ENCODE peak calls at places on chromosomes 2 and 18, in four cellular contexts. A is cardiac muscle cell, V is fibroblast of pulmonary artery, M is body of pancreas. O is an unnamed sample.

GRCh38 chr18:50982802-50983179 is 15.0 kb downstream of the ELAC1 start:
- DNase-seq in A (no peak), V (peak), M (no peak), O (no peak)

GRCh38 chr2:228675042-228675441 is 493.6 kb upstream of the SPHKAP start:
- DNase-seq in A (no peak), V (peak), M (no peak), O (peak)

GRCh38 chr18:23498877-23499570 is 4.3 kb upstream of the RMC1 start:
- DNase-seq in A (peak), V (peak), M (peak), O (peak)

GRCh38 chr2:220510668-220511067 is 883.2 kb downstream of the SLC4A3 start:
- DNase-seq in A (no peak), V (peak), M (no peak), O (no peak)

GRCh38 chr18:78767648-78768071 is 212.0 kb upstream of the SALL3 start:
- DNase-seq in A (no peak), V (no peak), M (no peak), O (no peak)

GRCh38 chr2:14779252-14779651 is 146.7 kb downstream of the LRATD1 start:
- DNase-seq in A (no peak), V (no peak), M (no peak), O (no peak)

GRCh38 chr2:207839575-207839974 is 69.9 kb upstream of the FZD5 start:
- DNase-seq in A (no peak), V (no peak), M (no peak), O (no peak)

GRCh38 chr2:101718993-101719571 is 21.6 kb downstream of the MAP4K4 start:
- DNase-seq in A (no peak), V (no peak), M (no peak), O (no peak)

GRCh38 chr2:170744248-170745002 is 25.8 kb upstream of the ERICH2 start:
- DNase-seq in A (no peak), V (peak), M (no peak), O (peak)

GRCh38 chr2:100416939-100417744 is at the start of gene CHST10:
- DNase-seq in A (peak), V (peak), M (peak), O (peak)

GRCh38 chr2:196758474-196759377 is 40.8 kb downstream of the GTF3C3 start:
- DNase-seq in A (no peak), V (peak), M (no peak), O (peak)

GRCh38 chr2:117537030-117537429 is 277.5 kb upstream of the DDX18 start:
- DNase-seq in A (no peak), V (no peak), M (no peak), O (no peak)
- TF ChIP-seq CTCF in A (no peak), V (no peak), M (no peak), O (no peak)

GRCh38 chr2:24016853-24017703 is 7.2 kb downstream of the MFSD2B start:
- DNase-seq in A (no peak), V (no peak), M (no peak), O (no peak)

GRCh38 chr2:24018241-24018640 is 8.4 kb downstream of the MFSD2B start:
- DNase-seq in A (no peak), V (no peak), M (no peak), O (no peak)

GRCh38 chr2:24017711-24018110 is 7.8 kb downstream of the MFSD2B start:
- DNase-seq in A (no peak), V (no peak), M (no peak), O (no peak)

GRCh38 chr2:24021122-24021998 is 11.5 kb downstream of the MFSD2B start:
- DNase-seq in A (peak), V (no peak), M (no peak), O (peak)

DNA sequence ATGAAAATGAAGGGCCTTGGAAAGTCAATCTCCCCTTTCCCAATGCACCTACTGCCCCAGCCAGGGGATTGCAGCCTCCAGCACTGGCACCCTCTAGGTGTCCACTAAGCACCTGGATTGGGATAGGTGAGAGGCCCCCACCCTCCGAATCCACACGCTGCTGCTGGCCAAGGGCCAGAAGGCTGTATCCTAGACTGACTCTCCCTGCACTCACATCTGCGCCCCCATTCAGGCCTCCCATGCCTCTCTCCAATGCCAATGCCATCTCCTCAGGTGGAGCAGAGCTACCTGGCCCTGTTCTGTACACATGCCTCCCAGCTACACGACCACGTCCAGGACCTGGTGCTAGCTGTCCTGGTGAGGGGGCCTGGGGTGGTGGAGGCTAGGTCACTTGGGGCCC is 9.8 kb downstream of the MFSD2B start:
- DNase-seq in A (no peak), V (no peak), M (no peak), O (no peak)
- TF ChIP-seq CTCF in A (no peak), V (no peak), M (no peak), O (no peak)

DNA sequence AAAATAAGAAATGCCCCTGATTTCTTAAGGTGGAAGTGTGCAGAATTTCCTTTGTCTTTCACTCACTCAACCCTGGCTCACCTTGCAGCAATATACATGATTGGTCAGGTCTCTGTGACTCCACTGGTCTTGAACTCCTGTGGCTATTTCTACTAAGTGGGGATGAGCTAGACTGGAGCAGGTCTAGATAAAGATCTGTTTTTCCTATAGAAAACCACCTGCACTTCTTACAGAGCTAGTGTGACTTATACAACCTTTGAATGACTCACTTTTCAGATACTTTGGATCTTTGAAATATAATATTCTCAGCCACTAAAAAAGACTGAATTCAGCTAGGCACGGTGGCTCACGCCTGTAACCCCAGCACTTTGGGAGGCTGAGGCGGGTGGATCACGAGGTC is 98.5 kb upstream of the KCTD1 start:
- DNase-seq in A (no peak), V (no peak), M (no peak), O (no peak)
- TF ChIP-seq CTCF in A (no peak), V (no peak), M (no peak), O (no peak)

DNA sequence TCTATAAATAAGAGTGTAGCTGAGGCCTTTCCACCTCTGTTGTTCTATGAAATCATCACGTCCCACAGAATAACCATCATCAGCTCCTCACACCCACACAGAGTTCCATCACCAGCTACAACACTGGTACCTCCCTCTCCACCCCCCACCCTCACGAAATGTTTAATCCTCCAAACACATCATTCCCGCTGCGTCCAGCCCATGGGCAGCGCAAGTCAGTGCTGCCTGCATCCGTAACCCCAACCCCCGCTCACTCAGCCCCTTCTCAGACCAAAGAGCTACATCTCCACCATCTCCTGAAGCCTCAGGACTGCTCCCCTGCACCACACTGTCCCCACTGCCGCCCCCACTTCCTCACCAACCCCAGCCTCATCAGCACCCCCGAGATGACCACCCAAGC is 19.4 kb downstream of the DNMT3A start:
- DNase-seq in A (no peak), V (no peak), M (no peak), O (no peak)
- TF ChIP-seq CTCF in A (no peak), V (no peak), M (no peak), O (no peak)

GRCh38 chr18:4789506-4789905 is 334.4 kb upstream of the DLGAP1 start:
- DNase-seq in A (no peak), V (no peak), M (no peak), O (no peak)
- TF ChIP-seq CTCF in A (no peak), V (no peak), M (no peak), O (no peak)

DNA sequence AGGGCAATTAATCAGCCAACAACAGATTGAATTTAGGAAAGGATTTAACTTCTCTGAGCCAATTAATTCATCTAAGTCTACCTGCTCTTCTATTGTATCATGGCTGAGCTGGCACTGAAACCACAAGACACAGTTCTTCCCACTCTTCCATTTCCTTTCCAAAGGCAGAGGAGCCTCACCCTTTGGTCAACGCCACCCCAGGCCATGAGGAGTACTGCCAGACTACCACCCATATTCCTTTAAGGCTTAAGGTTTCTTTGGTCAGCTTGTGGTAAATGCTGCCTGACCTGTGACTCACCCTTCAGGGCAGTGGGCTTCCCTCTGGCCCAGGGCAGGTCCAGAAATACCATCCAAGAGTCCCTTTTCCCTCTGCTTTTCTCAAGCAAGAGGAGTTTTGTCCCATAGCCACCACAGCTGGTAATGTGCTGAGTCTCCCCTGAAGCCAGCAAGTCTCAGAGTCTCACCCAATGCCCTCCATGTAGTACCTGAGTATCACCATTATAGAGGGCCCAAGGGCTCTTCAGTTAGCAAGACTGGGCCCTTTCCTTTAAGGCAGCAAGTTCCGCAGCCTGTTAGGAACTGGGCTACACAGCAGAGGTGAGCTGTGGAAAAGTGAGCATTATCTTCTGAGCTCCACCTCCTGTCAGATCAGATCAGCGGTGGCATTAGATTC is 900.5 kb upstream of the CRIM1 start:
- DNase-seq in A (no peak), V (no peak), M (no peak), O (peak)
- TF ChIP-seq CTCF in A (no peak), V (no peak), M (no peak), O (peak)

GRCh38 chr2:182672471-182673165 is 43.4 kb upstream of the DNAJC10 start:
- DNase-seq in A (peak), V (peak), M (no peak), O (peak)

GRCh38 chr2:182664212-182664611 is 51.8 kb upstream of the DNAJC10 start:
- DNase-seq in A (no peak), V (no peak), M (no peak), O (no peak)

GRCh38 chr2:182667321-182667695 is 48.7 kb upstream of the DNAJC10 start:
- DNase-seq in A (no peak), V (no peak), M (no peak), O (no peak)

GRCh38 chr2:182668671-182669070 is 47.4 kb upstream of the DNAJC10 start:
- DNase-seq in A (no peak), V (peak), M (peak), O (peak)

GRCh38 chr2:182666674-182667320 is 49.3 kb upstream of the DNAJC10 start:
- DNase-seq in A (peak), V (peak), M (no peak), O (peak)
- TF ChIP-seq CTCF in A (peak), V (peak), M (peak), O (peak)

GRCh38 chr2:186508263-186508662 is 22.2 kb downstream of the ZC3H15 start:
- DNase-seq in A (no peak), V (no peak), M (no peak), O (no peak)

GRCh38 chr2:186498834-186499233 is 12.8 kb downstream of the ZC3H15 start:
- DNase-seq in A (no peak), V (no peak), M (no peak), O (no peak)

GRCh38 chr2:186503827-186504606 is 18.0 kb downstream of the ZC3H15 start:
- DNase-seq in A (peak), V (peak), M (no peak), O (peak)
- TF ChIP-seq CTCF in A (peak), V (peak), M (peak), O (peak)

O was measured in MCF 10A.